ENCODE peak calls at places on chromosomes 7 and 10, in seven cellular contexts. O, M, Q, X, D, S and Y are unnamed samples.

GRCh38 chr10:124063736-124064135 is 29.7 kb downstream of the CHST15 start:
- DNase-seq in O (peak; percentile 71), M (no peak), Q (peak; percentile 81), X (no peak), D (no peak), S (no peak), Y (no peak)

GRCh38 chr7:73900286-73900685 is 39.3 kb downstream of the TMEM270 start:
- DNase-seq in O (no peak), M (no peak), Q (no peak), X (no peak), D (no peak), S (no peak), Y (peak; percentile 44)

GRCh38 chr10:98344589-98345038 is 70.4 kb downstream of the PYROXD2 start:
- DNase-seq in O (peak; percentile 85), M (no peak), Q (peak; percentile 46), X (peak; percentile 84), D (no peak), S (no peak), Y (peak; percentile 93)

GRCh38 chr10:49627644-49628247 is 13.9 kb downstream of the CHAT start:
- DNase-seq in O (no peak), M (peak; percentile 1), Q (no peak), X (no peak), D (no peak), S (no peak), Y (peak; percentile 37)

GRCh38 chr10:21313691-21314090 is 211.8 kb downstream of the SKIDA1 start:
- DNase-seq in O (no peak), M (no peak), Q (no peak), X (no peak), D (no peak), S (no peak), Y (no peak)

GRCh38 chr10:119315128-119316001 is 108.0 kb downstream of the GRK5 start:
- DNase-seq in O (no peak), M (no peak), Q (peak; percentile 92), X (no peak), D (no peak), S (no peak), Y (peak; percentile 42)

GRCh38 chr7:159141660-159142059 is 3.0 kb downstream of the VIPR2 start:
- DNase-seq in O (no peak), M (no peak), Q (no peak), X (peak; percentile 44), D (no peak), S (no peak), Y (no peak)

GRCh38 chr7:21023841-21024502 is 237.3 kb upstream of the SP8 start:
- DNase-seq in O (no peak), M (no peak), Q (no peak), X (no peak), D (no peak), S (no peak), Y (no peak)

GRCh38 chr7:55250313-55250712 is 114.8 kb upstream of the LANCL2 start:
- DNase-seq in O (no peak), M (peak; percentile 70), Q (peak; percentile 66), X (no peak), D (no peak), S (peak; percentile 46), Y (no peak)

GRCh38 chr7:86929293-86930109 is 130.0 kb downstream of the ELAPOR2 start:
- DNase-seq in O (no peak), M (no peak), Q (no peak), X (no peak), D (no peak), S (no peak), Y (no peak)

GRCh38 chr10:31069411-31069810 is 37.7 kb upstream of the ZNF438 start:
- DNase-seq in O (no peak), M (no peak), Q (no peak), X (no peak), D (no peak), S (no peak), Y (no peak)

GRCh38 chr10:95518455-95519131 is 42.6 kb downstream of the SORBS1 start:
- DNase-seq in O (no peak), M (no peak), Q (no peak), X (no peak), D (no peak), S (no peak), Y (no peak)

GRCh38 chr10:43671659-43672555 is 23.2 kb upstream of the ZNF32 start:
- DNase-seq in O (peak; percentile 65), M (peak; percentile 60), Q (peak; percentile 70), X (no peak), D (no peak), S (peak; percentile 52), Y (peak; percentile 76)

GRCh38 chr7:152050547-152050971 is 25.1 kb downstream of the GALNT11 start:
- DNase-seq in O (no peak), M (no peak), Q (peak; percentile 29), X (no peak), D (no peak), S (no peak), Y (no peak)

GRCh38 chr10:117656385-117657367 is 114.1 kb downstream of the EMX2 start:
- DNase-seq in O (no peak), M (no peak), Q (no peak), X (no peak), D (no peak), S (no peak), Y (no peak)

GRCh38 chr7:98617051-98617959 is at the start of gene NPTX2:
- DNase-seq in O (no peak), M (peak; percentile 83), Q (no peak), X (peak; percentile 53), D (no peak), S (peak; percentile 75), Y (no peak)

GRCh38 chr7:19747740-19748339 is 25.6 kb downstream of the TMEM196 start:
- DNase-seq in O (no peak), M (no peak), Q (peak; percentile 59), X (no peak), D (no peak), S (no peak), Y (no peak)

GRCh38 chr10:70753841-70754621 is 31.1 kb downstream of the TBATA start:
- DNase-seq in O (no peak), M (peak; percentile 36), Q (no peak), X (no peak), D (no peak), S (no peak), Y (peak; percentile 75)

GRCh38 chr10:114694735-114695134 is 36.7 kb upstream of the ABLIM1 start:
- DNase-seq in O (no peak), M (peak; percentile 71), Q (peak; percentile 60), X (no peak), D (no peak), S (peak; percentile 48), Y (no peak)

GRCh38 chr7:26420600-26420999 is 128.9 kb downstream of the SNX10 start:
- DNase-seq in O (no peak), M (no peak), Q (no peak), X (no peak), D (no peak), S (no peak), Y (no peak)

GRCh38 chr7:42175834-42176745 is 60.9 kb downstream of the GLI3 start:
- DNase-seq in O (no peak), M (no peak), Q (no peak), X (no peak), D (no peak), S (no peak), Y (no peak)
- TF ChIP-seq CTCF in O (no peak), M (no peak), Q (no peak), X (no peak), D (no peak), S (no peak), Y (no peak)

GRCh38 chr10:61975107-61975932 is 73.8 kb downstream of the ARID5B start:
- DNase-seq in O (no peak), M (no peak), Q (peak; percentile 81), X (no peak), D (no peak), S (peak; percentile 30), Y (no peak)

GRCh38 chr10:61973923-61974322 is 72.4 kb downstream of the ARID5B start:
- DNase-seq in O (no peak), M (no peak), Q (no peak), X (no peak), D (no peak), S (no peak), Y (no peak)

GRCh38 chr10:61981460-61981859 is 80.0 kb downstream of the ARID5B start:
- DNase-seq in O (no peak), M (no peak), Q (no peak), X (no peak), D (no peak), S (no peak), Y (no peak)

GRCh38 chr10:61974611-61975010 is 73.1 kb downstream of the ARID5B start:
- DNase-seq in O (peak; percentile 76), M (no peak), Q (peak; percentile 50), X (peak; percentile 53), D (peak; percentile 73), S (peak; percentile 72), Y (no peak)

DNA sequence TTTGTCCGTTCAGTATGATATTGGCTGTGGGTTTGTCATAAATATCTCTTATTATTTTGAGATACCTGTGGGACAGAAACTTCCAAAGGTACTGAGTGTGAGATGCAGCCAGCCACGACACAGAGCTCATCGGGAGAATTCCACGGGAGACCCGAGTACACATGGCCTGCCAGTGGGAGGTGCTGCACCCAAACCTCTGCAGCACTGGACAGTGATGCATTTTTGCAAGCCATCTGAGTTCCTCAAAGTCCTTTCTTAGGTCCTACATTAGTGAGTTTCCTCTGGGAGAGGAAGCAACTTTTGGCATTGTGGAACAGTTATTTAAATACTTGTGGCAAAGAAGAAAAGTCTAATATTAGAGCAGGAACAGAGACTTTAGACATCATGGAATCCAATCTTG is 77.5 kb downstream of the ARID5B start:
- DNase-seq in O (no peak), M (peak; percentile 16), Q (no peak), X (no peak), D (no peak), S (peak; percentile 16), Y (no peak)
- TF ChIP-seq CTCF in O (peak; percentile 14), M (no peak), Q (no peak), X (peak; percentile 51), D (no peak), S (peak; percentile 46), Y (peak; percentile 21)

DNA sequence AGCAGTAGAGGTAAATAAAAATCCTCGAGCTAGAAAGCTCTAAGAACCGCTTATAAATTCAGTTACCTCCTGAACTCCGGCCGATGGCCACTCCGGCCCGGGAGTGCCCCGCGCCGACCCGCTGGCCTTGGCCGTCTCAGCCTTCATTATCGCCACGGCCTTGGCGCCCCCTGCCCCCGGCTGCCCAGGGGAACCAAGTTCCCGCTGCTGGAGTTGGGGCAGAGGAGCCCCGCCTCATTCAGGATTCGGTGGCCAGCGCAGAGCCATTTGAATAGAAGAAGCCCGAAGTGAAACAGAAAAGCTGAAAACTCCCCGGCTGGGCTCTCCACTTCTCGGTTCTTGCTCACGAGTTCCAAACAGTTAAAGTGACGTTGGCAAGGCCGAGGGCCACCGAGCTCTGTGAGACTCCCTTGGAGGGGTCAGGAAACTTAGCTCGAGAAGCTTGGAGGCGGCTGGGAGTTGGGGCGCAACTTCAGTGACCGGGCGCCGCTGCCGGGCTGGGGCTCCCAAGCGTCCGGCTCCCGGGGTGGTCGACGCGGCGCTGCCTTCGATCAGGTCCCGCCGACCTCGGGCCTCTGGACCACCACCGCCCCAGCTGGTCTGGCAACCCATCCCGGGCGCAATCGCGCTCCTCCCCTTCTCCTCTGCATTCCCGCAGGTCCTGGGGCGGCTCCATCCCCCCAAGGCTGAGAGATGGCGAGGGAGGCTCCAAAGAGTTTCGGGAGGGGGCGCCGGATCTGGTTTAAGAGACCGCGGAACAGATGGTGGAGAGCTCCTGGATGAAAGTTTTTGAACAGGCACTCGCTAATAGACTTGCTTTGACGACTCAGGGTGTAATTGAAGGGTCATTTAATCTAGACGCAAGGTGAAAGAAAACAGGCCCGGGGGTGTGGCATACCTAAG is 5.8 kb upstream of the FEZF1 start:
- DNase-seq in O (no peak), M (peak; percentile 92), Q (no peak), X (no peak), D (no peak), S (no peak), Y (no peak)
- TF ChIP-seq CTCF in O (no peak), M (no peak), Q (no peak), X (no peak), D (no peak), S (no peak), Y (no peak)

GRCh38 chr7:111855161-111855841 is 293.0 kb upstream of the IMMP2L start:
- DNase-seq in O (peak; percentile 16), M (peak; percentile 25), Q (peak; percentile 68), X (no peak), D (no peak), S (peak; percentile 63), Y (no peak)
- TF ChIP-seq CTCF in O (no peak), M (no peak), Q (peak; percentile 43), X (peak; percentile 60), D (no peak), S (peak; percentile 87), Y (peak; percentile 50)